ENCODE peak calls at places on chromosomes 5 and 9, in seven cellular contexts. One of them, this sample, is unnamed.

GRCh38 chr5:140318778-140319177 is 15.9 kb upstream of the PFDN1 start:
- DNase-seq in esophagus squamous epithelium: no peak
- DNase-seq in sigmoid colon: no peak
- DNase-seq in CD4-positive, alpha-beta memory T cell: no peak
- DNase-seq in neuronal stem cell: no peak
- DNase-seq in substantia nigra: no peak
- DNase-seq in lung: no peak
- DNase-seq in this sample: no peak

GRCh38 chr9:22147818-22148573 is 138.9 kb upstream of the CDKN2B start:
- DNase-seq in esophagus squamous epithelium: no peak
- DNase-seq in sigmoid colon: no peak
- DNase-seq in CD4-positive, alpha-beta memory T cell: peak
- DNase-seq in neuronal stem cell: no peak
- DNase-seq in substantia nigra: no peak
- DNase-seq in lung: no peak
- DNase-seq in this sample: no peak

GRCh38 chr5:75716715-75717081 is 539 bp downstream of the POC5 start:
- DNase-seq in esophagus squamous epithelium: no peak
- DNase-seq in sigmoid colon: no peak
- DNase-seq in CD4-positive, alpha-beta memory T cell: no peak
- DNase-seq in neuronal stem cell: no peak
- DNase-seq in substantia nigra: no peak
- DNase-seq in lung: no peak
- DNase-seq in this sample: no peak

GRCh38 chr9:128912270-128912853 is 8.4 kb upstream of the PHYHD1 start:
- DNase-seq in esophagus squamous epithelium: no peak
- DNase-seq in sigmoid colon: no peak
- DNase-seq in CD4-positive, alpha-beta memory T cell: no peak
- DNase-seq in neuronal stem cell: no peak
- DNase-seq in substantia nigra: no peak
- DNase-seq in lung: peak
- DNase-seq in this sample: peak

GRCh38 chr5:1312993-1313833 is 18.3 kb upstream of the TERT start:
- DNase-seq in esophagus squamous epithelium: no peak
- DNase-seq in sigmoid colon: peak
- DNase-seq in CD4-positive, alpha-beta memory T cell: peak
- DNase-seq in neuronal stem cell: no peak
- DNase-seq in substantia nigra: no peak
- DNase-seq in lung: no peak
- DNase-seq in this sample: peak

GRCh38 chr5:34717426-34718327 is 61.5 kb downstream of the RAI14 start:
- DNase-seq in esophagus squamous epithelium: no peak
- DNase-seq in sigmoid colon: no peak
- DNase-seq in CD4-positive, alpha-beta memory T cell: no peak
- DNase-seq in neuronal stem cell: peak
- DNase-seq in substantia nigra: no peak
- DNase-seq in lung: no peak
- DNase-seq in this sample: peak

GRCh38 chr5:77606279-77606678 is 32.2 kb downstream of the OTP start:
- DNase-seq in esophagus squamous epithelium: no peak
- DNase-seq in sigmoid colon: no peak
- DNase-seq in CD4-positive, alpha-beta memory T cell: no peak
- DNase-seq in neuronal stem cell: no peak
- DNase-seq in substantia nigra: no peak
- DNase-seq in lung: no peak
- DNase-seq in this sample: no peak

GRCh38 chr5:147234825-147235635 is at the start of gene STK32A:
- DNase-seq in esophagus squamous epithelium: no peak
- DNase-seq in sigmoid colon: peak
- DNase-seq in CD4-positive, alpha-beta memory T cell: no peak
- DNase-seq in neuronal stem cell: peak
- DNase-seq in substantia nigra: peak
- DNase-seq in lung: peak
- DNase-seq in this sample: peak

GRCh38 chr5:114308017-114308416 is 53.9 kb upstream of the KCNN2 start:
- DNase-seq in esophagus squamous epithelium: no peak
- DNase-seq in sigmoid colon: no peak
- DNase-seq in CD4-positive, alpha-beta memory T cell: no peak
- DNase-seq in neuronal stem cell: peak
- DNase-seq in substantia nigra: no peak
- DNase-seq in lung: no peak
- DNase-seq in this sample: peak

GRCh38 chr9:17140418-17140817 is 5.6 kb downstream of the CNTLN start:
- DNase-seq in esophagus squamous epithelium: no peak
- DNase-seq in sigmoid colon: no peak
- DNase-seq in CD4-positive, alpha-beta memory T cell: no peak
- DNase-seq in neuronal stem cell: no peak
- DNase-seq in substantia nigra: no peak
- DNase-seq in lung: no peak
- DNase-seq in this sample: no peak

GRCh38 chr9:1726993-1727759 is 288.0 kb upstream of the SMARCA2 start:
- DNase-seq in esophagus squamous epithelium: no peak
- DNase-seq in sigmoid colon: no peak
- DNase-seq in CD4-positive, alpha-beta memory T cell: peak
- DNase-seq in neuronal stem cell: no peak
- DNase-seq in substantia nigra: no peak
- DNase-seq in lung: no peak
- DNase-seq in this sample: peak

GRCh38 chr5:9543266-9543925 is 2.5 kb downstream of the SEMA5A start:
- DNase-seq in esophagus squamous epithelium: no peak
- DNase-seq in sigmoid colon: no peak
- DNase-seq in CD4-positive, alpha-beta memory T cell: no peak
- DNase-seq in neuronal stem cell: no peak
- DNase-seq in substantia nigra: no peak
- DNase-seq in lung: no peak
- DNase-seq in this sample: no peak
- H3K27ac ChIP-seq in esophagus squamous epithelium: peak
- H3K27ac ChIP-seq in sigmoid colon: peak
- H3K27ac ChIP-seq in CD4-positive, alpha-beta memory T cell: no peak
- H3K27ac ChIP-seq in neuronal stem cell: no peak
- H3K27ac ChIP-seq in substantia nigra: no peak
- H3K27ac ChIP-seq in lung: peak
- H3K27ac ChIP-seq in this sample: no peak

GRCh38 chr9:91844170-91844569 is 105.9 kb downstream of the ROR2 start:
- DNase-seq in esophagus squamous epithelium: no peak
- DNase-seq in sigmoid colon: no peak
- DNase-seq in CD4-positive, alpha-beta memory T cell: no peak
- DNase-seq in neuronal stem cell: no peak
- DNase-seq in substantia nigra: peak
- DNase-seq in lung: no peak
- DNase-seq in this sample: peak
- H3K27ac ChIP-seq in esophagus squamous epithelium: peak
- H3K27ac ChIP-seq in sigmoid colon: peak
- H3K27ac ChIP-seq in CD4-positive, alpha-beta memory T cell: no peak
- H3K27ac ChIP-seq in neuronal stem cell: peak
- H3K27ac ChIP-seq in substantia nigra: no peak
- H3K27ac ChIP-seq in lung: no peak
- H3K27ac ChIP-seq in this sample: peak

DNA sequence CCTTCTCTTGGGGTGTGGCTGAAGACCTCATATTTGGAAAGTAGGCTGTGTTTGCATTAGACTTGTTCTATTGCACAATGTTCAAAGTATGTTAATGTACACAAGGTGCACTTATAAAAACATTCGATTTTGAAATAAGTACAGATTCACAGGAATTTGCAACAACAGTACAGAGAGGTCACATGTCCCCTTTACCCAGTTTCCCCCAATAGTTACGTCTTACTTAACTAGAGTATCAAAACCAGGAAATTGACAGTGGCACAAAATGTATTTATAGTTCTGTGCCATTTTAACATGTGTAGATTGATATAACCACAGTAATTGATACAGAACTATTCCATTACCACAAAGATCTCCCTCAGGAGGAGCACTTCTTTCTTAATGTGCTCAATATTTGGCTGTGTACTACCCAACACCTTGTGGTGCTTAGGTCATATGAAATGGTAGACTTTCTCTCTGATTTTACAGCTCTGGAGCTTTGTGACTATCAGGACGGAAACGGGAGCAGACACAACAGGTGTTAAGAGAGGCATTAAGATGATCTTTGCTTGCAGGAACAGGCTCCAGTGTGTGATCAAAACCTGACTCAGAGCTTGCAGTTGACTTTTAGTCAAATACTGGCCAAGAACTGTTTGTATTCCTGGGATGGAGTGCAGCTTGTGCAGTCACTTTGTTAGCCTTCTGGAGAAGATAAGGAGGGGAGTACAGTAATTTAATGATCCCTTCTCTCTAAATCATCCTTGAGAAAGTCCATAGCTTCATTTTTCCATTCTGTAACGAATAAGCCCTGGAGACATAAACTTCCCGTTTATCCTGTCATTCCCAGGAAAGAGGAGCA is 2.7 kb upstream of the STOM start:
- DNase-seq in esophagus squamous epithelium: no peak
- DNase-seq in sigmoid colon: peak
- DNase-seq in CD4-positive, alpha-beta memory T cell: no peak
- DNase-seq in neuronal stem cell: no peak
- DNase-seq in substantia nigra: no peak
- DNase-seq in lung: no peak
- DNase-seq in this sample: no peak
- H3K27ac ChIP-seq in esophagus squamous epithelium: peak
- H3K27ac ChIP-seq in sigmoid colon: peak
- H3K27ac ChIP-seq in CD4-positive, alpha-beta memory T cell: no peak
- H3K27ac ChIP-seq in neuronal stem cell: no peak
- H3K27ac ChIP-seq in substantia nigra: peak
- H3K27ac ChIP-seq in lung: peak
- H3K27ac ChIP-seq in this sample: no peak

DNA sequence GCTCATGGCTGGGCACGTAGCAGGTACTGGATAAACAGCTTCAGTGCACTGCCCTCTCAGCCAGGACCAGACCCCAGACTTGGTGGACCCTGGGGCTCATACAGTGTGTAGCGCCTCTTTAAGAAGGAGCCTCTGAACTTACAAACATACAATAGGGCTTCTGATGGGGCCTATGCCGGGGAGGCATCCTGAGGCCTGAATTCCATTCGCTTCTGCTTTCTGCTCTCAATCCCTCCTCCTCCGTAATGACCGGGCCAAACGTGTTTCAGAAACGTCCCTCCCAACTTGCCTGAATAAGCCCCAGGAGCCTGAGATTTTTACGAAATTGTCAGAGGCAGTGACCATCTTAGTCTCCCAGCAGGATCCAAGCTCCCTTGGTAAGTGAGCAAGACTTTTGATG is 128.1 kb upstream of the BOD1 start:
- DNase-seq in esophagus squamous epithelium: no peak
- DNase-seq in sigmoid colon: no peak
- DNase-seq in CD4-positive, alpha-beta memory T cell: no peak
- DNase-seq in neuronal stem cell: no peak
- DNase-seq in substantia nigra: no peak
- DNase-seq in lung: no peak
- DNase-seq in this sample: peak
- H3K27ac ChIP-seq in esophagus squamous epithelium: no peak
- H3K27ac ChIP-seq in sigmoid colon: no peak
- H3K27ac ChIP-seq in CD4-positive, alpha-beta memory T cell: no peak
- H3K27ac ChIP-seq in neuronal stem cell: no peak
- H3K27ac ChIP-seq in substantia nigra: no peak
- H3K27ac ChIP-seq in lung: no peak
- H3K27ac ChIP-seq in this sample: no peak

DNA sequence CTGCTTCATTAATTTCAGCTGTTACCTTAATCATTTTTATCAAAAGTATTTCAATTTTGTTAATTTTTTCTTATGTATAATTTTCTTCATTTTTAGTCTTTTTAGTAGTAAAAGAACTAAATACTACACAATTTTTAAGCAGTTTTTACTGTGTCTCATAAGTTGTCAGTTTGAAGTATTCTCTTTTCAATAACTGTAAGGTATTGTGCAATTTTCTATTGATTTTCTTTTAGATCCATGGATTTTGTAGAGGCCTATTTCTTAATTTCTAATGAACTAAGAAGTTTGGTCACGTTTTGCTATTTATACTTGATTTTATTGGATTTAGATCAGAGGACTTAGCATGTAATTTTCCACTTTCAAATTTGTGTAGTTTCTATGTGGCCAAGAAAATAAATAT is 207.7 kb upstream of the PRR16 start:
- DNase-seq in esophagus squamous epithelium: no peak
- DNase-seq in sigmoid colon: no peak
- DNase-seq in CD4-positive, alpha-beta memory T cell: no peak
- DNase-seq in neuronal stem cell: no peak
- DNase-seq in substantia nigra: no peak
- DNase-seq in lung: no peak
- DNase-seq in this sample: no peak
- H3K27ac ChIP-seq in esophagus squamous epithelium: no peak
- H3K27ac ChIP-seq in sigmoid colon: no peak
- H3K27ac ChIP-seq in CD4-positive, alpha-beta memory T cell: no peak
- H3K27ac ChIP-seq in neuronal stem cell: no peak
- H3K27ac ChIP-seq in substantia nigra: no peak
- H3K27ac ChIP-seq in lung: no peak
- H3K27ac ChIP-seq in this sample: no peak

GRCh38 chr5:189976-190365 is 1.3 kb upstream of the LRRC14B start:
- DNase-seq in esophagus squamous epithelium: no peak
- DNase-seq in sigmoid colon: peak
- DNase-seq in CD4-positive, alpha-beta memory T cell: no peak
- DNase-seq in neuronal stem cell: no peak
- DNase-seq in substantia nigra: no peak
- DNase-seq in lung: no peak
- DNase-seq in this sample: no peak
- H3K27ac ChIP-seq in esophagus squamous epithelium: no peak
- H3K27ac ChIP-seq in sigmoid colon: peak
- H3K27ac ChIP-seq in CD4-positive, alpha-beta memory T cell: no peak
- H3K27ac ChIP-seq in neuronal stem cell: no peak
- H3K27ac ChIP-seq in substantia nigra: no peak
- H3K27ac ChIP-seq in lung: peak
- H3K27ac ChIP-seq in this sample: no peak

GRCh38 chr5:150481708-150481965 is 26.3 kb upstream of the NDST1 start:
- DNase-seq in esophagus squamous epithelium: no peak
- DNase-seq in sigmoid colon: no peak
- DNase-seq in CD4-positive, alpha-beta memory T cell: no peak
- DNase-seq in neuronal stem cell: no peak
- DNase-seq in substantia nigra: no peak
- DNase-seq in lung: no peak
- DNase-seq in this sample: peak
- H3K27ac ChIP-seq in esophagus squamous epithelium: no peak
- H3K27ac ChIP-seq in sigmoid colon: no peak
- H3K27ac ChIP-seq in CD4-positive, alpha-beta memory T cell: no peak
- H3K27ac ChIP-seq in neuronal stem cell: no peak
- H3K27ac ChIP-seq in substantia nigra: no peak
- H3K27ac ChIP-seq in lung: no peak
- H3K27ac ChIP-seq in this sample: no peak

DNA sequence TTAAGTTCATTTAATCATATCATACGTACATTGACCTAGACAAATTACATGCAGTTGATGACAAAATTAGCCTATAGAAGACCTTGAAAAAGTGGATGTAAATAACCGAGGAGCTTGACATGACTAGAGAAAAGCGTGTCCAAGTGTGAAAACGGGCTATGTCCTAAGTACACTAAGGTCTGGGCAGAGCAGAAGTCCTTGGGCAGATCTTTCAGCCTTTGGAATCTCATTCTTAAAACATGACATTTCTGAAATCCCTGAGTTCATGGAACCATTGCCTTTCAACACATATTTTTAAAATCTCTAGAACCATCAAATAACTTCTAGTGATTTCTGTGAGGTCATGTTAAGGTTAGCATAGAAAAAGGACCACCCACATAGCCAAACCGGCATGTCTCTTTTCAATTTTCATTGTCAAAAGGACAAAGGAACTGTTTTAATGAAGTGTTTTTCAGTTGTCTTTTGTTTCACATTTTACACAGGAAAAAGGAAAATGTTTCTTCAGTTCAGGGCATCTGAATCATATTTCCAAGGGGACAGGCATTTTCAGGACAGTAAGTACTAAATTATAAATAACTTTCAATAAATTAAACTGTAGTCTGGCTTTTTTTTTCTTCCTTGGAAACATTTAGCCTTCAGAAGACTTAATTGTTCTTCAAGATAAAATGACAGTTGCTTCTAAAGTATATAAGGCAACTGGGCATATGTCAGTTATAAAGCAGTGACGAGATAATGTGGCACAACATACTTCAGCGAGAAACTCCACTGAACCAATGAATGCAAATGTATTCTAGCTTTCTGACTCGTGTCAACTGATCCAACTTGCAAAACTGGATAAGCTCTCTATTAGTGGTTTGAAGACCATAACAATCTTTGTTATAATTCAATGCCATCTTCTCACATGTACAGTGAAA is 416.8 kb downstream of the NFIB start:
- DNase-seq in esophagus squamous epithelium: no peak
- DNase-seq in sigmoid colon: no peak
- DNase-seq in CD4-positive, alpha-beta memory T cell: no peak
- DNase-seq in neuronal stem cell: no peak
- DNase-seq in substantia nigra: no peak
- DNase-seq in lung: no peak
- DNase-seq in this sample: no peak
- H3K27ac ChIP-seq in esophagus squamous epithelium: no peak
- H3K27ac ChIP-seq in sigmoid colon: peak
- H3K27ac ChIP-seq in CD4-positive, alpha-beta memory T cell: no peak
- H3K27ac ChIP-seq in neuronal stem cell: no peak
- H3K27ac ChIP-seq in substantia nigra: no peak
- H3K27ac ChIP-seq in lung: peak
- H3K27ac ChIP-seq in this sample: no peak